ENCODE peak calls at places on chromosomes 5 and 9, in nine cellular contexts. One of them, this sample, is unnamed.

GRCh38 chr5:82723168-82723567 is 354.0 kb downstream of the TMEM167A start:
- DNase-seq in kidney: no peak
- DNase-seq in pancreas: no peak
- DNase-seq in brain microvascular endothelial cell: no peak
- DNase-seq in effector memory CD4-positive, alpha-beta T cell: no peak
- DNase-seq in MM.1S: no peak
- DNase-seq in HCT116: no peak
- DNase-seq in colonic mucosa: no peak
- DNase-seq in H7: no peak
- DNase-seq in this sample: no peak

GRCh38 chr5:127012933-127013332 is 17.4 kb downstream of the MARCHF3 start:
- DNase-seq in colonic mucosa: no peak
- DNase-seq in kidney: no peak
- DNase-seq in pancreas: no peak
- DNase-seq in effector memory CD4-positive, alpha-beta T cell: no peak
- DNase-seq in MM.1S: no peak
- DNase-seq in brain microvascular endothelial cell: peak
- DNase-seq in HCT116: no peak
- DNase-seq in H7: no peak
- DNase-seq in this sample: no peak

GRCh38 chr5:134463176-134463720 is 51.6 kb upstream of the CDKN2AIPNL start:
- DNase-seq in HCT116: no peak
- DNase-seq in H7: no peak
- DNase-seq in MM.1S: no peak
- DNase-seq in kidney: peak
- DNase-seq in effector memory CD4-positive, alpha-beta T cell: no peak
- DNase-seq in pancreas: no peak
- DNase-seq in brain microvascular endothelial cell: no peak
- DNase-seq in colonic mucosa: no peak
- DNase-seq in this sample: no peak

GRCh38 chr5:169805527-169805934 is 168.5 kb downstream of the DOCK2 start:
- DNase-seq in kidney: no peak
- DNase-seq in H7: no peak
- DNase-seq in colonic mucosa: no peak
- DNase-seq in effector memory CD4-positive, alpha-beta T cell: no peak
- DNase-seq in HCT116: no peak
- DNase-seq in brain microvascular endothelial cell: no peak
- DNase-seq in pancreas: no peak
- DNase-seq in MM.1S: no peak
- DNase-seq in this sample: no peak

GRCh38 chr5:158519433-158520025 is 580.2 kb downstream of the EBF1 start:
- DNase-seq in H7: no peak
- DNase-seq in brain microvascular endothelial cell: no peak
- DNase-seq in HCT116: no peak
- DNase-seq in kidney: no peak
- DNase-seq in colonic mucosa: no peak
- DNase-seq in effector memory CD4-positive, alpha-beta T cell: no peak
- DNase-seq in MM.1S: no peak
- DNase-seq in pancreas: no peak
- DNase-seq in this sample: no peak

GRCh38 chr9:129557192-129558036 is 63.5 kb downstream of the C9orf50 start:
- DNase-seq in pancreas: peak
- DNase-seq in brain microvascular endothelial cell: peak
- DNase-seq in H7: peak
- DNase-seq in colonic mucosa: no peak
- DNase-seq in MM.1S: no peak
- DNase-seq in HCT116: peak
- DNase-seq in kidney: peak
- DNase-seq in effector memory CD4-positive, alpha-beta T cell: no peak
- DNase-seq in this sample: no peak

GRCh38 chr9:87713278-87713989 is 12.5 kb upstream of the CTSL start:
- DNase-seq in colonic mucosa: peak
- DNase-seq in kidney: peak
- DNase-seq in H7: no peak
- DNase-seq in effector memory CD4-positive, alpha-beta T cell: no peak
- DNase-seq in brain microvascular endothelial cell: peak
- DNase-seq in MM.1S: no peak
- DNase-seq in HCT116: peak
- DNase-seq in pancreas: no peak
- DNase-seq in this sample: no peak

GRCh38 chr5:63125392-63125791 is 546.8 kb downstream of the LRRC70 start:
- DNase-seq in MM.1S: no peak
- DNase-seq in pancreas: no peak
- DNase-seq in kidney: no peak
- DNase-seq in effector memory CD4-positive, alpha-beta T cell: no peak
- DNase-seq in HCT116: no peak
- DNase-seq in H7: no peak
- DNase-seq in colonic mucosa: no peak
- DNase-seq in brain microvascular endothelial cell: no peak
- DNase-seq in this sample: no peak

GRCh38 chr5:169650701-169651331 is 13.7 kb downstream of the DOCK2 start:
- DNase-seq in pancreas: no peak
- DNase-seq in HCT116: no peak
- DNase-seq in MM.1S: no peak
- DNase-seq in H7: no peak
- DNase-seq in colonic mucosa: no peak
- DNase-seq in kidney: no peak
- DNase-seq in brain microvascular endothelial cell: peak
- DNase-seq in effector memory CD4-positive, alpha-beta T cell: no peak
- DNase-seq in this sample: peak

GRCh38 chr5:11322133-11322532 is 561.1 kb upstream of the DAP start:
- DNase-seq in brain microvascular endothelial cell: no peak
- DNase-seq in colonic mucosa: no peak
- DNase-seq in H7: no peak
- DNase-seq in MM.1S: no peak
- DNase-seq in kidney: no peak
- DNase-seq in effector memory CD4-positive, alpha-beta T cell: no peak
- DNase-seq in pancreas: no peak
- DNase-seq in HCT116: no peak
- DNase-seq in this sample: no peak

GRCh38 chr9:8337834-8338233 is 538.3 kb upstream of the DMAC1 start:
- DNase-seq in H7: no peak
- DNase-seq in pancreas: no peak
- DNase-seq in effector memory CD4-positive, alpha-beta T cell: no peak
- DNase-seq in kidney: no peak
- DNase-seq in MM.1S: no peak
- DNase-seq in colonic mucosa: no peak
- DNase-seq in brain microvascular endothelial cell: no peak
- DNase-seq in HCT116: no peak
- DNase-seq in this sample: no peak

GRCh38 chr9:121824651-121825480 is 173.4 kb downstream of the DAB2IP start:
- DNase-seq in colonic mucosa: no peak
- DNase-seq in kidney: no peak
- DNase-seq in HCT116: no peak
- DNase-seq in effector memory CD4-positive, alpha-beta T cell: no peak
- DNase-seq in pancreas: no peak
- DNase-seq in H7: peak
- DNase-seq in MM.1S: no peak
- DNase-seq in brain microvascular endothelial cell: no peak
- DNase-seq in this sample: no peak

GRCh38 chr9:115292584-115293271 is 174.8 kb upstream of the TNC start:
- DNase-seq in MM.1S: no peak
- DNase-seq in H7: no peak
- DNase-seq in HCT116: no peak
- DNase-seq in kidney: no peak
- DNase-seq in effector memory CD4-positive, alpha-beta T cell: no peak
- DNase-seq in colonic mucosa: no peak
- DNase-seq in brain microvascular endothelial cell: no peak
- DNase-seq in pancreas: no peak
- DNase-seq in this sample: no peak

DNA sequence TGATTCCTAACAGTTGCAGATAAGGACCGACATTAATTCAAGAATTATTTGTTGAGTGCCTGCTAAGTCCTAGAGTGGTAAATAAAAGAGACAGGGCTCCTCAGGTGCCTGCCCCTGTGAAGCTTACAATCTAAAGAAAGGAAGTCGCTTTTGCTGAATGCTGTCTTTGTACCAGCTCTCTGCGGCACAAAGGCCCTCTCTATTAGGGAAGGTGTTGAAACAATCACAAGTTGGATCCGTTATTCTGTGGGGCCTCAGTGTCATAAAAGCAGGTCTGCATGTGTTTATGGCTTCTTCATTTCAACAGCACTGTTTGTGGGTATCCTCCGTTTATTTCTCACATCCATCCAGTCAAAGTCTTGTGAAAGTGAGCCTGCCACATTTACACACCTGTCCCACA is 7.0 kb upstream of the MVB12B start:
- DNase-seq in pancreas: no peak
- DNase-seq in kidney: no peak
- DNase-seq in H7: no peak
- DNase-seq in brain microvascular endothelial cell: no peak
- DNase-seq in MM.1S: no peak
- DNase-seq in HCT116: no peak
- DNase-seq in effector memory CD4-positive, alpha-beta T cell: no peak
- DNase-seq in colonic mucosa: no peak
- DNase-seq in this sample: no peak
- H3K4me3 ChIP-seq in pancreas: no peak
- H3K4me3 ChIP-seq in kidney: no peak
- H3K4me3 ChIP-seq in H7: no peak
- H3K4me3 ChIP-seq in brain microvascular endothelial cell: no peak
- H3K4me3 ChIP-seq in MM.1S: no peak
- H3K4me3 ChIP-seq in HCT116: no peak
- H3K4me3 ChIP-seq in effector memory CD4-positive, alpha-beta T cell: no peak
- H3K4me3 ChIP-seq in colonic mucosa: no peak
- H3K4me3 ChIP-seq in this sample: no peak

GRCh38 chr5:3597727-3598082 is 2.1 kb downstream of the IRX1 start:
- DNase-seq in kidney: no peak
- DNase-seq in H7: no peak
- DNase-seq in HCT116: no peak
- DNase-seq in colonic mucosa: no peak
- DNase-seq in pancreas: no peak
- DNase-seq in MM.1S: no peak
- DNase-seq in effector memory CD4-positive, alpha-beta T cell: no peak
- DNase-seq in brain microvascular endothelial cell: no peak
- DNase-seq in this sample: no peak
- H3K4me3 ChIP-seq in kidney: peak
- H3K4me3 ChIP-seq in H7: no peak
- H3K4me3 ChIP-seq in HCT116: no peak
- H3K4me3 ChIP-seq in colonic mucosa: no peak
- H3K4me3 ChIP-seq in pancreas: no peak
- H3K4me3 ChIP-seq in MM.1S: no peak
- H3K4me3 ChIP-seq in effector memory CD4-positive, alpha-beta T cell: no peak
- H3K4me3 ChIP-seq in brain microvascular endothelial cell: no peak
- H3K4me3 ChIP-seq in this sample: no peak

DNA sequence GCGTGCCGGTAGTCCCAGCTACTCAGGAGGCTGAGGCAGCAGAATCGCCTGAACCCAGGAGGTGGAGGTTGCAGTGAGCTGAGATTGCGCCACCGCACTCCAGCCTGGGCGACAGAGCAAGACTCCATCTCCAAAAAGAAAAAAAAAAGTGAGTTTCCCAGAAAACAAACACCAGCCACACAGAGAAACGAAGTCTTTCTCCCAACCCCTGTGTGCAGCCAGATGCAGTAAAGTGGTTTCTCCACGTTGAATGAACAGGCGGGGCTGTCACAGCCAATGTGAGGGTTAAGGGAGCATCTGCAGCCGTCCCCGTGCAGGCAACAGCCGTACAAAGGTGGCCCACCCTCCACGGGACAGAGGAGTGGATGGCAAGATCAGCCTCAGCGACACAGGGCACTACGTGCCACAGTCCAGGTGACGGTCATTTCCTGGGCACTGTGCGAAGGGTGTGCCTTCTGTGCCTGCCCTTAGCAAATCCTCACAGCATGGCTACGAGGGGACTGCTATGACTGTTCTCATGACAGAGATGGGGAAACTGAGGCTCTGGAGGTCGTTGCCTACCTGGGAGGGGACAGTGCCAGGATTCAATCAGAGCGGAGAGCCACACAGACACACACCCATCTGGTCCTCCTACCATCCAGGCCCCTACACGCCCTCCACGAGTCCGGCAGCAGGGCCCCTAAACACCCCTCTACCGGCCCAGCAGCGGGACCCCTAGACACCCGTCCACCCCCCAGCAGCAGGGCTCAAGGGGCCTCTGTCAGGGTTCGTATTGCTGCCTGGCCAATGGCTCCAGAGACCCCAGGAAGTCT is 2.4 kb downstream of the VAV2 start:
- DNase-seq in brain microvascular endothelial cell: no peak
- DNase-seq in H7: no peak
- DNase-seq in effector memory CD4-positive, alpha-beta T cell: no peak
- DNase-seq in MM.1S: no peak
- DNase-seq in kidney: peak
- DNase-seq in HCT116: no peak
- DNase-seq in pancreas: no peak
- DNase-seq in colonic mucosa: no peak
- DNase-seq in this sample: no peak
- H3K4me3 ChIP-seq in brain microvascular endothelial cell: no peak
- H3K4me3 ChIP-seq in H7: no peak
- H3K4me3 ChIP-seq in effector memory CD4-positive, alpha-beta T cell: no peak
- H3K4me3 ChIP-seq in MM.1S: no peak
- H3K4me3 ChIP-seq in kidney: peak
- H3K4me3 ChIP-seq in HCT116: no peak
- H3K4me3 ChIP-seq in pancreas: peak
- H3K4me3 ChIP-seq in colonic mucosa: peak
- H3K4me3 ChIP-seq in this sample: no peak

DNA sequence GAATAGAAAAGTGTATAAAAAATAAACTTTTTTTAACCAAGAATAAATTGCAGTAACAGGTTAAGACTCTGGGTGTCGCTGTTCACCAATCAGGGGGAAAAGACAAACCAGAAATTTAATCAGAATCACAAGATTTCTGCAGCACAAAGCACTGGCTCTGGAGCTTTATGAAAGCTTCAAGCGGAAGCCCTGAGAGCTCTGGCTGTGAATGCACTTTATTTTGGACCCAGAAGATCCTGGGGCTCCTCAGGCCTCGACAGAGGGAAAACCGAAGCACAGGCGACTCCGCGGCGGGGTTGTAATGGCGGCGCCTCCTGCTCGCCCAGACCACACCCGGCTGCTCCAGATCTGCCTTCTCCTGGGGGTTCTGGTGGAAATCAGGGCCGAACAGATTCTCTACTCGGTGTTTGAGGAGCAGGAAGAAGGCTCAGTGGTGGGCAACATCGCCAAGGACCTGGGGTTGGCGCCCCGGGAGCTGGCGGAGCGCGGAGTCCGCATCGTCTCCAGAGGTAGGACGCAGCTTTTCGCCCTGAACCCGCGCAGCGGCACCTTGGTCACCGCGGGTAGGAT is at the start of gene PCDHGA4:
- DNase-seq in colonic mucosa: no peak
- DNase-seq in MM.1S: no peak
- DNase-seq in effector memory CD4-positive, alpha-beta T cell: no peak
- DNase-seq in brain microvascular endothelial cell: no peak
- DNase-seq in kidney: no peak
- DNase-seq in pancreas: no peak
- DNase-seq in H7: no peak
- DNase-seq in HCT116: no peak
- DNase-seq in this sample: no peak
- H3K4me3 ChIP-seq in colonic mucosa: no peak
- H3K4me3 ChIP-seq in MM.1S: no peak
- H3K4me3 ChIP-seq in effector memory CD4-positive, alpha-beta T cell: peak
- H3K4me3 ChIP-seq in brain microvascular endothelial cell: peak
- H3K4me3 ChIP-seq in kidney: peak
- H3K4me3 ChIP-seq in pancreas: peak
- H3K4me3 ChIP-seq in H7: no peak
- H3K4me3 ChIP-seq in HCT116: no peak
- H3K4me3 ChIP-seq in this sample: no peak

DNA sequence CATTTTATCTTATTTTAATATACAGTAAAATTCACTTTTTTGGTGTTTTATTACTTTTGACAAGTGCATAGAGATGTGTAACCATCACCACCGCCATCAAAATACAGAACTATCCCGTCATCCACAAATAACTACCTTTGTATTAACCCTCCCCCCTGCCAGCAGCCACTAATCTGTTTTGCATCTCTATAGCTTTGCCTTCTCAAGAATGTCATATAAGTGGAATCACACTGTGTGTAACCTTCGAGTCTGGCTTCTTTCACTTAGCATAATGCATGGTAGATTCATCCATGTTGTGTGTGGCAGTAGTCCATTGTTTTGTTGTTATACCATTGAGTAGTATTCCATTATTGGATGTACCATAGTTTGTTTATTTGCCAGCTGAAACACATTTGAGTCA is 98.8 kb downstream of the BOD1 start:
- DNase-seq in effector memory CD4-positive, alpha-beta T cell: no peak
- DNase-seq in brain microvascular endothelial cell: no peak
- DNase-seq in colonic mucosa: no peak
- DNase-seq in MM.1S: no peak
- DNase-seq in pancreas: no peak
- DNase-seq in HCT116: no peak
- DNase-seq in H7: no peak
- DNase-seq in kidney: no peak
- DNase-seq in this sample: no peak
- H3K4me3 ChIP-seq in effector memory CD4-positive, alpha-beta T cell: no peak
- H3K4me3 ChIP-seq in brain microvascular endothelial cell: no peak
- H3K4me3 ChIP-seq in colonic mucosa: no peak
- H3K4me3 ChIP-seq in MM.1S: no peak
- H3K4me3 ChIP-seq in pancreas: no peak
- H3K4me3 ChIP-seq in HCT116: no peak
- H3K4me3 ChIP-seq in H7: no peak
- H3K4me3 ChIP-seq in kidney: no peak
- H3K4me3 ChIP-seq in this sample: no peak

This sample was measured in Jurkat, Clone E6-1.